ENCODE peak calls at places on chromosomes 2 and 18, in four cellular contexts. One of them, this sample, is unnamed.

GRCh38 chr18:77124452-77124922 is 8.1 kb downstream of the MBP start:
- DNase-seq in effector memory CD4-positive, alpha-beta T cell: peak
- DNase-seq in NCI-H1092: no peak
- DNase-seq in memory B cell: no peak
- DNase-seq in this sample: no peak

GRCh38 chr2:170585067-170585466 is 130.1 kb upstream of the SP5 start:
- DNase-seq in effector memory CD4-positive, alpha-beta T cell: no peak
- DNase-seq in NCI-H1092: no peak
- DNase-seq in memory B cell: no peak
- DNase-seq in this sample: no peak

GRCh38 chr2:226354434-226354833 is 445.2 kb downstream of the IRS1 start:
- DNase-seq in effector memory CD4-positive, alpha-beta T cell: no peak
- DNase-seq in NCI-H1092: no peak
- DNase-seq in memory B cell: no peak
- DNase-seq in this sample: no peak

GRCh38 chr2:177265386-177265690 is 811 bp upstream of the NFE2L2 start:
- DNase-seq in effector memory CD4-positive, alpha-beta T cell: no peak
- DNase-seq in NCI-H1092: no peak
- DNase-seq in memory B cell: no peak
- DNase-seq in this sample: peak

GRCh38 chr2:98013407-98014042 is 17.8 kb upstream of the TMEM131 start:
- DNase-seq in effector memory CD4-positive, alpha-beta T cell: no peak
- DNase-seq in NCI-H1092: no peak
- DNase-seq in memory B cell: no peak
- DNase-seq in this sample: no peak

GRCh38 chr2:188524519-188525113 is 232.9 kb downstream of the GULP1 start:
- DNase-seq in effector memory CD4-positive, alpha-beta T cell: no peak
- DNase-seq in NCI-H1092: peak
- DNase-seq in memory B cell: no peak
- DNase-seq in this sample: no peak

GRCh38 chr2:27264753-27265535 is 2.1 kb upstream of the SLC30A3 start:
- DNase-seq in effector memory CD4-positive, alpha-beta T cell: peak
- DNase-seq in NCI-H1092: peak
- DNase-seq in memory B cell: peak
- DNase-seq in this sample: peak

GRCh38 chr2:20633794-20634259 is 17.1 kb downstream of the HS1BP3 start:
- DNase-seq in effector memory CD4-positive, alpha-beta T cell: no peak
- DNase-seq in NCI-H1092: no peak
- DNase-seq in memory B cell: no peak
- DNase-seq in this sample: peak

GRCh38 chr2:191691016-191691725 is 13.2 kb downstream of the NABP1 start:
- DNase-seq in effector memory CD4-positive, alpha-beta T cell: no peak
- DNase-seq in NCI-H1092: peak
- DNase-seq in memory B cell: peak
- DNase-seq in this sample: peak

GRCh38 chr18:41862921-41863320 is 92.1 kb upstream of the PIK3C3 start:
- DNase-seq in effector memory CD4-positive, alpha-beta T cell: no peak
- DNase-seq in NCI-H1092: no peak
- DNase-seq in memory B cell: no peak
- DNase-seq in this sample: no peak

GRCh38 chr2:237433920-237434319 is 20.0 kb upstream of the COL6A3 start:
- DNase-seq in effector memory CD4-positive, alpha-beta T cell: no peak
- DNase-seq in NCI-H1092: no peak
- DNase-seq in memory B cell: no peak
- DNase-seq in this sample: no peak

GRCh38 chr2:217451634-217452033 is 551.2 kb downstream of the TNS1 start:
- DNase-seq in effector memory CD4-positive, alpha-beta T cell: no peak
- DNase-seq in NCI-H1092: no peak
- DNase-seq in memory B cell: no peak
- DNase-seq in this sample: no peak

GRCh38 chr18:49018961-49019445 is 68.2 kb upstream of the SMAD7 start:
- DNase-seq in effector memory CD4-positive, alpha-beta T cell: no peak
- DNase-seq in NCI-H1092: no peak
- DNase-seq in memory B cell: no peak
- DNase-seq in this sample: no peak

GRCh38 chr2:142100967-142101366 is 29.8 kb downstream of the LRP1B start:
- DNase-seq in effector memory CD4-positive, alpha-beta T cell: no peak
- DNase-seq in NCI-H1092: no peak
- DNase-seq in memory B cell: no peak
- DNase-seq in this sample: no peak

GRCh38 chr2:24077535-24077877 is 1.4 kb upstream of the SF3B6 start:
- DNase-seq in effector memory CD4-positive, alpha-beta T cell: no peak
- DNase-seq in NCI-H1092: no peak
- DNase-seq in memory B cell: no peak
- DNase-seq in this sample: no peak

GRCh38 chr2:73762571-73762970 is 17.3 kb downstream of the DUSP11 start:
- DNase-seq in effector memory CD4-positive, alpha-beta T cell: no peak
- DNase-seq in NCI-H1092: no peak
- DNase-seq in memory B cell: no peak
- DNase-seq in this sample: no peak

GRCh38 chr2:196160101-196160500 is 11.3 kb downstream of the STK17B start:
- DNase-seq in effector memory CD4-positive, alpha-beta T cell: peak
- DNase-seq in NCI-H1092: no peak
- DNase-seq in memory B cell: no peak
- DNase-seq in this sample: no peak

GRCh38 chr2:96527990-96528679 is 8.4 kb upstream of the ARID5A start:
- DNase-seq in effector memory CD4-positive, alpha-beta T cell: peak
- DNase-seq in NCI-H1092: no peak
- DNase-seq in memory B cell: no peak
- DNase-seq in this sample: no peak

GRCh38 chr18:3402962-3403585 is 46.9 kb upstream of the TGIF1 start:
- DNase-seq in effector memory CD4-positive, alpha-beta T cell: no peak
- DNase-seq in NCI-H1092: no peak
- DNase-seq in memory B cell: no peak
- DNase-seq in this sample: no peak

GRCh38 chr2:165078913-165079312 is 123.6 kb upstream of the SLC38A11 start:
- DNase-seq in effector memory CD4-positive, alpha-beta T cell: no peak
- DNase-seq in NCI-H1092: no peak
- DNase-seq in memory B cell: no peak
- DNase-seq in this sample: no peak

GRCh38 chr2:197108758-197109157 is 182.3 kb upstream of the PGAP1 start:
- DNase-seq in effector memory CD4-positive, alpha-beta T cell: no peak
- DNase-seq in NCI-H1092: no peak
- DNase-seq in memory B cell: no peak
- DNase-seq in this sample: no peak

GRCh38 chr2:45008296-45009129 is 739 bp downstream of the SIX2 start:
- DNase-seq in effector memory CD4-positive, alpha-beta T cell: no peak
- DNase-seq in NCI-H1092: no peak
- DNase-seq in memory B cell: no peak
- DNase-seq in this sample: no peak

GRCh38 chr2:98419977-98420725 is 24.5 kb upstream of the INPP4A start:
- DNase-seq in effector memory CD4-positive, alpha-beta T cell: no peak
- DNase-seq in NCI-H1092: no peak
- DNase-seq in memory B cell: no peak
- DNase-seq in this sample: no peak

GRCh38 chr2:96552284-96553175 is 16.0 kb downstream of the ARID5A start:
- DNase-seq in effector memory CD4-positive, alpha-beta T cell: no peak
- DNase-seq in NCI-H1092: no peak
- DNase-seq in memory B cell: no peak
- DNase-seq in this sample: no peak

GRCh38 chr2:141062443-141062842 is 1068.4 kb downstream of the LRP1B start:
- DNase-seq in effector memory CD4-positive, alpha-beta T cell: no peak
- DNase-seq in NCI-H1092: no peak
- DNase-seq in memory B cell: no peak
- DNase-seq in this sample: no peak

GRCh38 chr18:41881285-41881684 is 73.7 kb upstream of the PIK3C3 start:
- DNase-seq in effector memory CD4-positive, alpha-beta T cell: no peak
- DNase-seq in NCI-H1092: no peak
- DNase-seq in memory B cell: no peak
- DNase-seq in this sample: no peak

GRCh38 chr18:79503406-79503805 is 107.7 kb downstream of the NFATC1 start:
- DNase-seq in effector memory CD4-positive, alpha-beta T cell: no peak
- DNase-seq in NCI-H1092: no peak
- DNase-seq in memory B cell: no peak
- DNase-seq in this sample: no peak

GRCh38 chr2:190068764-190069163 is 6.2 kb upstream of the MSTN start:
- DNase-seq in effector memory CD4-positive, alpha-beta T cell: no peak
- DNase-seq in NCI-H1092: no peak
- DNase-seq in memory B cell: no peak
- DNase-seq in this sample: no peak

GRCh38 chr2:28164280-28164801 is 228.3 kb upstream of the FOSL2 start:
- DNase-seq in effector memory CD4-positive, alpha-beta T cell: no peak
- DNase-seq in NCI-H1092: no peak
- DNase-seq in memory B cell: no peak
- DNase-seq in this sample: peak

GRCh38 chr2:241948901-241949735 is 79.6 kb downstream of the RTP5 start:
- DNase-seq in effector memory CD4-positive, alpha-beta T cell: no peak
- DNase-seq in NCI-H1092: no peak
- DNase-seq in memory B cell: no peak
- DNase-seq in this sample: no peak

GRCh38 chr2:237022533-237022932 is 63.2 kb upstream of the COPS8 start:
- DNase-seq in effector memory CD4-positive, alpha-beta T cell: no peak
- DNase-seq in NCI-H1092: peak
- DNase-seq in memory B cell: no peak
- DNase-seq in this sample: no peak

GRCh38 chr18:63476666-63477065 is at the start of gene SERPINB5:
- DNase-seq in effector memory CD4-positive, alpha-beta T cell: no peak
- DNase-seq in NCI-H1092: no peak
- DNase-seq in memory B cell: no peak
- DNase-seq in this sample: peak

GRCh38 chr2:46893231-46893943 is 22.2 kb downstream of the MCFD2 start:
- DNase-seq in effector memory CD4-positive, alpha-beta T cell: no peak
- DNase-seq in NCI-H1092: no peak
- DNase-seq in memory B cell: no peak
- DNase-seq in this sample: no peak

GRCh38 chr2:120383191-120383590 is 37.3 kb downstream of the INHBB start:
- DNase-seq in effector memory CD4-positive, alpha-beta T cell: no peak
- DNase-seq in NCI-H1092: no peak
- DNase-seq in memory B cell: no peak
- DNase-seq in this sample: no peak

GRCh38 chr2:197576631-197577030 is 60.8 kb downstream of the MOB4 start:
- DNase-seq in effector memory CD4-positive, alpha-beta T cell: no peak
- DNase-seq in NCI-H1092: no peak
- DNase-seq in memory B cell: no peak
- DNase-seq in this sample: no peak

GRCh38 chr2:46555011-46555410 is 75.6 kb downstream of the TMEM247 start:
- DNase-seq in effector memory CD4-positive, alpha-beta T cell: no peak
- DNase-seq in NCI-H1092: no peak
- DNase-seq in memory B cell: no peak
- DNase-seq in this sample: no peak

This sample was measured in DMS79.